ENCODE peak calls at places on chromosomes 2 and 18, in five cellular contexts. One of them, this sample, is unnamed.

GRCh38 chr2:149143734-149144133 is 105.2 kb downstream of the LYPD6B start:
- DNase-seq in stimulated activated CD8-positive, alpha-beta memory T cell treated with anti-CD3 and anti-CD28 coated beads, Interleukin-15, amount 100 ng/mL, for 48 hours: no peak
- DNase-seq in caudate nucleus: no peak
- DNase-seq in heart left ventricle: no peak
- DNase-seq in foreskin melanocyte: no peak
- DNase-seq in this sample: no peak

GRCh38 chr2:219687882-219688559 is 60.6 kb downstream of the SLC4A3 start:
- DNase-seq in stimulated activated CD8-positive, alpha-beta memory T cell treated with anti-CD3 and anti-CD28 coated beads, Interleukin-15, amount 100 ng/mL, for 48 hours: no peak
- DNase-seq in caudate nucleus: no peak
- DNase-seq in heart left ventricle: no peak
- DNase-seq in foreskin melanocyte: no peak
- DNase-seq in this sample: no peak

GRCh38 chr18:42340423-42341009 is 385.5 kb downstream of the PIK3C3 start:
- DNase-seq in stimulated activated CD8-positive, alpha-beta memory T cell treated with anti-CD3 and anti-CD28 coated beads, Interleukin-15, amount 100 ng/mL, for 48 hours: no peak
- DNase-seq in caudate nucleus: no peak
- DNase-seq in heart left ventricle: no peak
- DNase-seq in foreskin melanocyte: no peak
- DNase-seq in this sample: no peak

GRCh38 chr18:10072659-10073309 is 159.0 kb downstream of the VAPA start:
- DNase-seq in stimulated activated CD8-positive, alpha-beta memory T cell treated with anti-CD3 and anti-CD28 coated beads, Interleukin-15, amount 100 ng/mL, for 48 hours: no peak
- DNase-seq in caudate nucleus: no peak
- DNase-seq in heart left ventricle: no peak
- DNase-seq in foreskin melanocyte: no peak
- DNase-seq in this sample: no peak

GRCh38 chr18:11387880-11388279 is 221.5 kb upstream of the SLC35G4 start:
- DNase-seq in stimulated activated CD8-positive, alpha-beta memory T cell treated with anti-CD3 and anti-CD28 coated beads, Interleukin-15, amount 100 ng/mL, for 48 hours: no peak
- DNase-seq in caudate nucleus: no peak
- DNase-seq in heart left ventricle: peak
- DNase-seq in foreskin melanocyte: peak
- DNase-seq in this sample: no peak

GRCh38 chr2:150404147-150404546 is 83.3 kb downstream of the RND3 start:
- DNase-seq in stimulated activated CD8-positive, alpha-beta memory T cell treated with anti-CD3 and anti-CD28 coated beads, Interleukin-15, amount 100 ng/mL, for 48 hours: no peak
- DNase-seq in caudate nucleus: no peak
- DNase-seq in heart left ventricle: no peak
- DNase-seq in foreskin melanocyte: no peak
- DNase-seq in this sample: no peak

GRCh38 chr2:117812443-117812842 is 2.0 kb upstream of the DDX18 start:
- DNase-seq in stimulated activated CD8-positive, alpha-beta memory T cell treated with anti-CD3 and anti-CD28 coated beads, Interleukin-15, amount 100 ng/mL, for 48 hours: no peak
- DNase-seq in caudate nucleus: no peak
- DNase-seq in heart left ventricle: no peak
- DNase-seq in foreskin melanocyte: no peak
- DNase-seq in this sample: no peak

GRCh38 chr2:79180092-79180491 is 20.5 kb upstream of the REG3A start:
- DNase-seq in stimulated activated CD8-positive, alpha-beta memory T cell treated with anti-CD3 and anti-CD28 coated beads, Interleukin-15, amount 100 ng/mL, for 48 hours: no peak
- DNase-seq in caudate nucleus: no peak
- DNase-seq in heart left ventricle: no peak
- DNase-seq in foreskin melanocyte: no peak
- DNase-seq in this sample: no peak

GRCh38 chr2:96163768-96164429 is 18.7 kb upstream of the DUSP2 start:
- DNase-seq in stimulated activated CD8-positive, alpha-beta memory T cell treated with anti-CD3 and anti-CD28 coated beads, Interleukin-15, amount 100 ng/mL, for 48 hours: peak
- DNase-seq in caudate nucleus: no peak
- DNase-seq in heart left ventricle: no peak
- DNase-seq in foreskin melanocyte: no peak
- DNase-seq in this sample: no peak

GRCh38 chr18:48915621-48916425 is 34.9 kb downstream of the SMAD7 start:
- DNase-seq in stimulated activated CD8-positive, alpha-beta memory T cell treated with anti-CD3 and anti-CD28 coated beads, Interleukin-15, amount 100 ng/mL, for 48 hours: no peak
- DNase-seq in caudate nucleus: no peak
- DNase-seq in heart left ventricle: no peak
- DNase-seq in foreskin melanocyte: no peak
- DNase-seq in this sample: no peak

GRCh38 chr2:121489284-121489683 is 41.4 kb upstream of the RNU4ATAC start:
- DNase-seq in stimulated activated CD8-positive, alpha-beta memory T cell treated with anti-CD3 and anti-CD28 coated beads, Interleukin-15, amount 100 ng/mL, for 48 hours: no peak
- DNase-seq in caudate nucleus: no peak
- DNase-seq in heart left ventricle: no peak
- DNase-seq in foreskin melanocyte: no peak
- DNase-seq in this sample: peak

GRCh38 chr2:199798881-199799580 is 52.0 kb downstream of the FTCDNL1 start:
- DNase-seq in stimulated activated CD8-positive, alpha-beta memory T cell treated with anti-CD3 and anti-CD28 coated beads, Interleukin-15, amount 100 ng/mL, for 48 hours: no peak
- DNase-seq in caudate nucleus: peak
- DNase-seq in heart left ventricle: peak
- DNase-seq in foreskin melanocyte: peak
- DNase-seq in this sample: peak

GRCh38 chr2:127084611-127085031 is 22.3 kb downstream of the BIN1 start:
- DNase-seq in stimulated activated CD8-positive, alpha-beta memory T cell treated with anti-CD3 and anti-CD28 coated beads, Interleukin-15, amount 100 ng/mL, for 48 hours: no peak
- DNase-seq in caudate nucleus: no peak
- DNase-seq in heart left ventricle: no peak
- DNase-seq in foreskin melanocyte: no peak
- DNase-seq in this sample: no peak

GRCh38 chr18:35778850-35779634 is 193.4 kb upstream of the RMP24 start:
- DNase-seq in stimulated activated CD8-positive, alpha-beta memory T cell treated with anti-CD3 and anti-CD28 coated beads, Interleukin-15, amount 100 ng/mL, for 48 hours: no peak
- DNase-seq in caudate nucleus: no peak
- DNase-seq in heart left ventricle: peak
- DNase-seq in foreskin melanocyte: no peak
- DNase-seq in this sample: no peak

GRCh38 chr18:27661320-27662049 is 476.4 kb upstream of the CHST9 start:
- DNase-seq in stimulated activated CD8-positive, alpha-beta memory T cell treated with anti-CD3 and anti-CD28 coated beads, Interleukin-15, amount 100 ng/mL, for 48 hours: no peak
- DNase-seq in caudate nucleus: no peak
- DNase-seq in heart left ventricle: no peak
- DNase-seq in foreskin melanocyte: no peak
- DNase-seq in this sample: no peak

GRCh38 chr2:168359082-168359481 is 97.0 kb upstream of the CERS6 start:
- DNase-seq in stimulated activated CD8-positive, alpha-beta memory T cell treated with anti-CD3 and anti-CD28 coated beads, Interleukin-15, amount 100 ng/mL, for 48 hours: no peak
- DNase-seq in caudate nucleus: no peak
- DNase-seq in heart left ventricle: no peak
- DNase-seq in foreskin melanocyte: no peak
- DNase-seq in this sample: no peak

GRCh38 chr2:22375094-22375493 is 1009.9 kb upstream of the KLHL29 start:
- DNase-seq in stimulated activated CD8-positive, alpha-beta memory T cell treated with anti-CD3 and anti-CD28 coated beads, Interleukin-15, amount 100 ng/mL, for 48 hours: no peak
- DNase-seq in caudate nucleus: no peak
- DNase-seq in heart left ventricle: no peak
- DNase-seq in foreskin melanocyte: no peak
- DNase-seq in this sample: no peak

GRCh38 chr2:200506679-200507078 is 3.2 kb downstream of the KCTD18 start:
- DNase-seq in stimulated activated CD8-positive, alpha-beta memory T cell treated with anti-CD3 and anti-CD28 coated beads, Interleukin-15, amount 100 ng/mL, for 48 hours: no peak
- DNase-seq in caudate nucleus: no peak
- DNase-seq in heart left ventricle: no peak
- DNase-seq in foreskin melanocyte: no peak
- DNase-seq in this sample: no peak

GRCh38 chr2:144713410-144713809 is 193.5 kb upstream of the ZEB2 start:
- DNase-seq in stimulated activated CD8-positive, alpha-beta memory T cell treated with anti-CD3 and anti-CD28 coated beads, Interleukin-15, amount 100 ng/mL, for 48 hours: no peak
- DNase-seq in caudate nucleus: no peak
- DNase-seq in heart left ventricle: no peak
- DNase-seq in foreskin melanocyte: no peak
- DNase-seq in this sample: no peak

GRCh38 chr2:159118115-159118858 is 149.8 kb downstream of the TANC1 start:
- DNase-seq in stimulated activated CD8-positive, alpha-beta memory T cell treated with anti-CD3 and anti-CD28 coated beads, Interleukin-15, amount 100 ng/mL, for 48 hours: peak
- DNase-seq in caudate nucleus: peak
- DNase-seq in heart left ventricle: peak
- DNase-seq in foreskin melanocyte: peak
- DNase-seq in this sample: peak

GRCh38 chr2:192379736-192380135 is 185.0 kb upstream of the TMEFF2 start:
- DNase-seq in stimulated activated CD8-positive, alpha-beta memory T cell treated with anti-CD3 and anti-CD28 coated beads, Interleukin-15, amount 100 ng/mL, for 48 hours: no peak
- DNase-seq in caudate nucleus: no peak
- DNase-seq in heart left ventricle: no peak
- DNase-seq in foreskin melanocyte: no peak
- DNase-seq in this sample: no peak

GRCh38 chr2:101124684-101125366 is 26.4 kb downstream of the TBC1D8 start:
- DNase-seq in stimulated activated CD8-positive, alpha-beta memory T cell treated with anti-CD3 and anti-CD28 coated beads, Interleukin-15, amount 100 ng/mL, for 48 hours: no peak
- DNase-seq in caudate nucleus: no peak
- DNase-seq in heart left ventricle: peak
- DNase-seq in foreskin melanocyte: peak
- DNase-seq in this sample: no peak

GRCh38 chr2:198930170-198930569 is 527.6 kb downstream of the SATB2 start:
- DNase-seq in stimulated activated CD8-positive, alpha-beta memory T cell treated with anti-CD3 and anti-CD28 coated beads, Interleukin-15, amount 100 ng/mL, for 48 hours: no peak
- DNase-seq in caudate nucleus: no peak
- DNase-seq in heart left ventricle: no peak
- DNase-seq in foreskin melanocyte: no peak
- DNase-seq in this sample: no peak

GRCh38 chr18:59719533-59720325 is 22.5 kb upstream of the CCBE1 start:
- DNase-seq in stimulated activated CD8-positive, alpha-beta memory T cell treated with anti-CD3 and anti-CD28 coated beads, Interleukin-15, amount 100 ng/mL, for 48 hours: no peak
- DNase-seq in caudate nucleus: no peak
- DNase-seq in heart left ventricle: no peak
- DNase-seq in foreskin melanocyte: no peak
- DNase-seq in this sample: no peak

GRCh38 chr2:119441376-119442231 is 9.9 kb downstream of the TMEM37 start:
- DNase-seq in stimulated activated CD8-positive, alpha-beta memory T cell treated with anti-CD3 and anti-CD28 coated beads, Interleukin-15, amount 100 ng/mL, for 48 hours: no peak
- DNase-seq in caudate nucleus: no peak
- DNase-seq in heart left ventricle: no peak
- DNase-seq in foreskin melanocyte: no peak
- DNase-seq in this sample: no peak

GRCh38 chr2:647691-648231 is 29.4 kb downstream of the TMEM18 start:
- DNase-seq in stimulated activated CD8-positive, alpha-beta memory T cell treated with anti-CD3 and anti-CD28 coated beads, Interleukin-15, amount 100 ng/mL, for 48 hours: no peak
- DNase-seq in caudate nucleus: no peak
- DNase-seq in heart left ventricle: no peak
- DNase-seq in foreskin melanocyte: no peak
- DNase-seq in this sample: no peak

GRCh38 chr18:12253517-12254136 is 534 bp upstream of the CIDEA start:
- DNase-seq in stimulated activated CD8-positive, alpha-beta memory T cell treated with anti-CD3 and anti-CD28 coated beads, Interleukin-15, amount 100 ng/mL, for 48 hours: no peak
- DNase-seq in caudate nucleus: no peak
- DNase-seq in heart left ventricle: peak
- DNase-seq in foreskin melanocyte: no peak
- DNase-seq in this sample: no peak

GRCh38 chr2:217090024-217090473 is 230.2 kb upstream of the TNP1 start:
- DNase-seq in stimulated activated CD8-positive, alpha-beta memory T cell treated with anti-CD3 and anti-CD28 coated beads, Interleukin-15, amount 100 ng/mL, for 48 hours: no peak
- DNase-seq in caudate nucleus: no peak
- DNase-seq in heart left ventricle: no peak
- DNase-seq in foreskin melanocyte: no peak
- DNase-seq in this sample: no peak

GRCh38 chr2:3326182-3326537 is 51.5 kb downstream of the EIPR1 start:
- DNase-seq in stimulated activated CD8-positive, alpha-beta memory T cell treated with anti-CD3 and anti-CD28 coated beads, Interleukin-15, amount 100 ng/mL, for 48 hours: no peak
- DNase-seq in caudate nucleus: no peak
- DNase-seq in heart left ventricle: no peak
- DNase-seq in foreskin melanocyte: no peak
- DNase-seq in this sample: no peak

GRCh38 chr2:88765154-88765948 is 73.9 kb downstream of the RPIA start:
- DNase-seq in stimulated activated CD8-positive, alpha-beta memory T cell treated with anti-CD3 and anti-CD28 coated beads, Interleukin-15, amount 100 ng/mL, for 48 hours: peak
- DNase-seq in caudate nucleus: no peak
- DNase-seq in heart left ventricle: peak
- DNase-seq in foreskin melanocyte: peak
- DNase-seq in this sample: no peak

GRCh38 chr2:197359859-197360258 is 49.3 kb upstream of the ANKRD44 start:
- DNase-seq in stimulated activated CD8-positive, alpha-beta memory T cell treated with anti-CD3 and anti-CD28 coated beads, Interleukin-15, amount 100 ng/mL, for 48 hours: no peak
- DNase-seq in caudate nucleus: no peak
- DNase-seq in heart left ventricle: no peak
- DNase-seq in foreskin melanocyte: no peak
- DNase-seq in this sample: no peak

GRCh38 chr2:113175101-113175628 is 1.4 kb downstream of the PSD4 start:
- DNase-seq in stimulated activated CD8-positive, alpha-beta memory T cell treated with anti-CD3 and anti-CD28 coated beads, Interleukin-15, amount 100 ng/mL, for 48 hours: peak
- DNase-seq in caudate nucleus: no peak
- DNase-seq in heart left ventricle: no peak
- DNase-seq in foreskin melanocyte: no peak
- DNase-seq in this sample: no peak

GRCh38 chr2:240933048-240933965 is 27.2 kb downstream of the CROCC2 start:
- DNase-seq in stimulated activated CD8-positive, alpha-beta memory T cell treated with anti-CD3 and anti-CD28 coated beads, Interleukin-15, amount 100 ng/mL, for 48 hours: no peak
- DNase-seq in caudate nucleus: no peak
- DNase-seq in heart left ventricle: peak
- DNase-seq in foreskin melanocyte: no peak
- DNase-seq in this sample: no peak

GRCh38 chr18:4412286-4412685 is 42.8 kb downstream of the DLGAP1 start:
- DNase-seq in stimulated activated CD8-positive, alpha-beta memory T cell treated with anti-CD3 and anti-CD28 coated beads, Interleukin-15, amount 100 ng/mL, for 48 hours: no peak
- DNase-seq in caudate nucleus: no peak
- DNase-seq in heart left ventricle: no peak
- DNase-seq in foreskin melanocyte: no peak
- DNase-seq in this sample: no peak